ENCODE peak calls at places on chromosomes 1 and 21, in five cellular contexts. S, P, K, B and Y are unnamed samples.

GRCh38 chr1:225462429-225462713 is 34.5 kb upstream of the LBR start:
- DNase-seq in S (no peak), P (no peak), K (no peak), B (no peak), Y (no peak)

GRCh38 chr21:35294231-35294898 is 245.3 kb upstream of the RUNX1 start:
- DNase-seq in S (peak; percentile 78), P (no peak), K (no peak), B (peak; percentile 51), Y (no peak)

GRCh38 chr1:152049291-152050073 is 12.7 kb upstream of the S100A11 start:
- DNase-seq in S (no peak), P (no peak), K (no peak), B (no peak), Y (no peak)

GRCh38 chr1:65924471-65924870 is 131.8 kb downstream of the PDE4B start:
- DNase-seq in S (no peak), P (no peak), K (no peak), B (no peak), Y (no peak)

GRCh38 chr1:29900727-29901126 is 664.4 kb downstream of the PTPRU start:
- DNase-seq in S (no peak), P (no peak), K (no peak), B (no peak), Y (no peak)

GRCh38 chr1:200206340-200206739 is 178.8 kb downstream of the NR5A2 start:
- DNase-seq in S (no peak), P (no peak), K (no peak), B (no peak), Y (no peak)

GRCh38 chr1:82731216-82731615 is 930.5 kb downstream of the ADGRL2 start:
- DNase-seq in S (no peak), P (no peak), K (no peak), B (no peak), Y (no peak)

GRCh38 chr21:31665397-31665796 is 5.9 kb downstream of the SOD1 start:
- DNase-seq in S (no peak), P (no peak), K (no peak), B (no peak), Y (no peak)

GRCh38 chr1:9050803-9051202 is 18.6 kb downstream of the SLC2A5 start:
- DNase-seq in S (no peak), P (no peak), K (no peak), B (no peak), Y (no peak)

GRCh38 chr1:230215529-230215928 is 148.5 kb downstream of the GALNT2 start:
- DNase-seq in S (no peak), P (no peak), K (no peak), B (no peak), Y (no peak)

GRCh38 chr21:35236090-35236489 is 187.0 kb upstream of the RUNX1 start:
- DNase-seq in S (no peak), P (no peak), K (no peak), B (no peak), Y (no peak)

GRCh38 chr1:21879928-21880618 is 57.0 kb downstream of the HSPG2 start:
- DNase-seq in S (no peak), P (no peak), K (no peak), B (no peak), Y (no peak)

GRCh38 chr1:31487894-31488293 is 74.9 kb downstream of the SERINC2 start:
- DNase-seq in S (no peak), P (no peak), K (no peak), B (no peak), Y (no peak)

GRCh38 chr1:228150021-228150457 is 309 bp downstream of the GJC2 start:
- DNase-seq in S (no peak), P (peak; percentile 57), K (peak; percentile 58), B (peak; percentile 14), Y (no peak)

GRCh38 chr1:110040548-110040947 is 6.1 kb downstream of the STRIP1 start:
- DNase-seq in S (no peak), P (no peak), K (no peak), B (no peak), Y (no peak)

GRCh38 chr1:65505547-65506325 is 85.3 kb downstream of the LEPR start:
- DNase-seq in S (no peak), P (no peak), K (no peak), B (no peak), Y (no peak)

GRCh38 chr1:99648107-99648506 is 2.2 kb downstream of the PALMD start:
- DNase-seq in S (no peak), P (no peak), K (peak; percentile 57), B (no peak), Y (peak; percentile 18)
- H3K4me1 ChIP-seq in S (no peaks in the 10 kb centered on the region), P (peaks cover 8% of the 10 kb centered on the region), K (peaks cover 13% of the 10 kb centered on the region), B (peaks cover 39% of the 10 kb centered on the region), Y (peaks cover 10% of the 10 kb centered on the region)

GRCh38 chr1:112905420-112906154 is 50.4 kb downstream of the SLC16A1 start:
- DNase-seq in S (peak; percentile 74), P (no peak), K (no peak), B (peak; percentile 25), Y (no peak)
- H3K4me3 ChIP-seq in S (peak overlapping the region; percentile 29), P (no peak overlapping the region), K (no peak overlapping the region), B (no peak overlapping the region), Y (no peak overlapping the region)

GRCh38 chr21:27819299-27819698 is 852.4 kb upstream of the ADAMTS5 start:
- DNase-seq in S (no peak), P (no peak), K (no peak), B (no peak), Y (no peak)

GRCh38 chr21:27820342-27820741 is 853.5 kb upstream of the ADAMTS5 start:
- DNase-seq in S (no peak), P (no peak), K (no peak), B (no peak), Y (no peak)

GRCh38 chr21:27827972-27828371 is 861.1 kb upstream of the ADAMTS5 start:
- DNase-seq in S (no peak), P (no peak), K (no peak), B (no peak), Y (no peak)

GRCh38 chr21:27825035-27825434 is 858.1 kb upstream of the ADAMTS5 start:
- DNase-seq in S (no peak), P (no peak), K (no peak), B (no peak), Y (no peak)

DNA sequence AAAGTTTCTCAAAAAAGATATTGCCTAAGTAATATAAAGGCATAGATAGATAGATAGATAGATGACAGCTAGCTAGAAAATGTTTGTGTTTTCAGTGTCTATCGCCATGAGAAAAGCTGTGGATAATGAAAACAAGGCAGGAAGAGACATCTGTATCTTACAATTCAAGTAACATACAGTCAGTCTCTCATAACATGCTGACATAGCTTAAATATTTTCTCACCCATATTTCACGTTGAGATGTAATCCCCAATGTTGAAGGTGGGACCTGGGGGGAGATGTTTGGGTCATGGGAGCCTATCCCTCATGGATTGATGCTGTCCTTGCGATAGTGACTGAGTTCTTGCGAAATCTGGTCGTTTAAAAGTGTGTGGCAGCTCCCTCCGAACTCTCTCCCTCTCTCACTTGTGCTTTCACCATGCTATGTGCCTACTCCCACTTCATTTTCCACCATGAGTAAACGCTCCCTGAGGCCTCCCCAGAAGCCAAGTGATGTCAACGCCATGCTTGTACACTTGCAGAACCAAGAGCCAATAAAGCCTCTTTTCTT is 856.8 kb upstream of the ADAMTS5 start:
- DNase-seq in S (no peak), P (no peak), K (no peak), B (no peak), Y (no peak)
- H3K9me3 ChIP-seq in S (no peaks in the 10 kb centered on the region), P (no peaks in the 10 kb centered on the region), K (no peaks in the 10 kb centered on the region), B (no peaks in the 10 kb centered on the region), Y (no peaks in the 10 kb centered on the region)

GRCh38 chr1:115676498-115677171 is 34.9 kb downstream of the VANGL1 start:
- DNase-seq in S (no peak), P (no peak), K (no peak), B (no peak), Y (no peak)
- H3K4me1 ChIP-seq in S (no peaks in the 10 kb centered on the region), P (no peaks in the 10 kb centered on the region), K (no peaks in the 10 kb centered on the region), B (peaks cover 10% of the 10 kb centered on the region), Y (peaks cover 11% of the 10 kb centered on the region)